ENCODE peak calls at places on chromosomes 12 and 14, in ten cellular contexts. Q is A172; I is stimulated activated CD4-positive, alpha-beta T cell treated with anti-CD3 and anti-CD28 coated beads, Interleukin-4, amount 100 ng/mL, for 48 hours; V is globus pallidus; M is T-helper 17 cell; D is activated gamma-delta T cell treated with Interleukin-2 at 50 U/mL for 16 hours; C is astrocyte of the hippocampus; N is iPS-NIHi11; E is gastrocnemius medialis; B is activated naive CD8-positive, alpha-beta T cell treated with anti-CD3 and anti-CD28 coated beads, Interleukin-2, amount 50 U/mL, for 16 hours. A is an unnamed sample.

GRCh38 chr12:91272456-91273063 is 89.9 kb upstream of the DCN start:
- DNase-seq in I (no peak), Q (no peak), D (no peak), V (peak; percentile 11), B (no peak), M (no peak), C (no peak), E (peak; percentile 59), N (peak; percentile 26), A (no peak)

GRCh38 chr12:108638141-108638823 is 4.6 kb upstream of the SELPLG start:
- DNase-seq in Q (no peak), V (peak; percentile 82), I (no peak), B (no peak), E (no peak), C (peak; percentile 62), D (no peak), N (peak; percentile 78), M (no peak), A (no peak)

GRCh38 chr12:91053951-91054715 is 3.7 kb downstream of the KERA start:
- DNase-seq in M (no peak), B (no peak), E (no peak), I (no peak), V (no peak), Q (no peak), D (no peak), C (peak; percentile 88), N (no peak), A (no peak)

GRCh38 chr12:86634706-86635410 is 378.7 kb upstream of the MGAT4C start:
- DNase-seq in N (no peak), I (no peak), Q (peak; percentile 41), D (no peak), V (no peak), M (no peak), C (no peak), E (no peak), B (no peak), A (no peak)

GRCh38 chr12:49959570-49960473 is 1.9 kb upstream of the AQP5 start:
- DNase-seq in V (no peak), N (peak; percentile 88), I (no peak), M (no peak), Q (peak; percentile 93), E (no peak), B (no peak), C (peak; percentile 90), D (no peak), A (no peak)

GRCh38 chr12:15706010-15706676 is 83.0 kb downstream of the EPS8 start:
- DNase-seq in D (no peak), M (no peak), I (no peak), C (no peak), Q (no peak), B (no peak), E (no peak), V (no peak), N (peak; percentile 46), A (no peak)

GRCh38 chr12:64672925-64673409 is 62.7 kb downstream of the RASSF3 start:
- DNase-seq in N (no peak), E (no peak), D (peak; percentile 29), V (no peak), B (no peak), Q (peak; percentile 82), C (no peak), I (no peak), M (peak; percentile 33), A (no peak)

GRCh38 chr12:21801522-21802288 is 27.2 kb upstream of the KCNJ8 start:
- DNase-seq in C (no peak), I (no peak), V (no peak), N (no peak), Q (no peak), D (no peak), M (no peak), E (no peak), B (no peak), A (no peak)

GRCh38 chr14:100862277-100862676 is 36.4 kb downstream of the MEG3 start:
- DNase-seq in B (no peak), D (no peak), N (no peak), I (no peak), V (no peak), Q (no peak), E (no peak), C (no peak), M (no peak), A (no peak)

GRCh38 chr12:121465921-121466799 is 66.2 kb downstream of the RNF34 start:
- DNase-seq in B (no peak), E (no peak), N (no peak), V (no peak), D (peak; percentile 34), I (peak; percentile 34), Q (no peak), C (peak; percentile 65), M (peak; percentile 39), A (peak; percentile 37)

GRCh38 chr14:37622231-37622923 is 26.9 kb downstream of the TTC6 start:
- DNase-seq in B (no peak), N (peak; percentile 72), C (peak; percentile 58), I (no peak), Q (no peak), V (no peak), E (no peak), D (no peak), M (no peak), A (no peak)

GRCh38 chr12:6548556-6549378 is 7.1 kb downstream of the IFFO1 start:
- DNase-seq in B (no peak), I (no peak), M (no peak), Q (no peak), E (no peak), D (no peak), V (no peak), C (peak; percentile 53), N (no peak), A (no peak)

GRCh38 chr12:110498984-110499706 is 2.8 kb downstream of the VPS29 start:
- DNase-seq in N (no peak), D (no peak), Q (peak; percentile 31), C (peak; percentile 9), I (no peak), V (no peak), M (no peak), B (no peak), E (no peak), A (no peak)

GRCh38 chr14:33285902-33286700 is 347.4 kb downstream of the NPAS3 start:
- DNase-seq in D (no peak), E (no peak), I (no peak), B (no peak), C (no peak), V (no peak), M (no peak), Q (no peak), N (no peak), A (no peak)

GRCh38 chr14:46574236-46574970 is 77.2 kb downstream of the RPL10L start:
- DNase-seq in N (no peak), D (no peak), Q (peak; percentile 39), I (no peak), C (peak; percentile 13), M (no peak), E (no peak), B (no peak), V (no peak), A (no peak)

GRCh38 chr12:102484017-102484731 is 3.8 kb upstream of the IGF1 start:
- DNase-seq in N (peak; percentile 66), E (peak; percentile 16), V (peak; percentile 50), I (peak; percentile 42), Q (peak; percentile 43), C (peak; percentile 71), M (no peak), D (peak; percentile 44), B (peak; percentile 47), A (peak; percentile 78)

A was measured in T-helper 2 cell treated with Interferon-gamma antibody and Interleukin-4, amounts not matched to agents 5 μg/mL and 100 μg/mL, for 36 hours.